ENCODE peak calls at places on chromosomes 5 and 9, in six cellular contexts. Q is fibroblast of the conjunctiva; O is kidney tubule cell; U is activated CD4-positive, alpha-beta T cell treated with anti-CD3 and anti-CD28 coated beads, Interleukin-2, amount 50 U/mL, for 48 hours; C is CD8-positive, alpha-beta memory T cell; G is posterior cingulate gyrus. W is an unnamed sample.

GRCh38 chr9:112445196-112445595 is 41.4 kb upstream of the KIAA1958 start:
- DNase-seq in Q (no peak), C (no peak), O (no peak), G (no peak), U (no peak), W (no peak)

GRCh38 chr5:128480158-128480557 is 57.9 kb downstream of the FBN2 start:
- DNase-seq in G (no peak), Q (no peak), C (no peak), O (no peak), U (no peak), W (no peak)

GRCh38 chr5:172235132-172235780 is 41.3 kb downstream of the EFCAB9 start:
- DNase-seq in G (no peak), C (no peak), Q (no peak), O (peak), U (no peak), W (no peak)

GRCh38 chr5:150489358-150490295 is 18.3 kb upstream of the NDST1 start:
- DNase-seq in Q (no peak), C (no peak), O (no peak), G (no peak), U (no peak), W (no peak)

GRCh38 chr9:112404367-112404979 is 24.6 kb downstream of the HSDL2 start:
- DNase-seq in C (no peak), O (no peak), U (no peak), Q (no peak), G (no peak), W (no peak)

GRCh38 chr5:178470693-178471025 is 119.5 kb downstream of the COL23A1 start:
- DNase-seq in O (no peak), G (no peak), U (no peak), Q (no peak), C (no peak), W (no peak)

GRCh38 chr5:73862796-73863195 is 236.8 kb downstream of the ARHGEF28 start:
- DNase-seq in Q (no peak), O (no peak), G (no peak), C (no peak), U (no peak), W (no peak)

GRCh38 chr5:127040779-127041520 is 10.6 kb upstream of the MARCHF3 start:
- DNase-seq in Q (no peak), O (peak), U (no peak), G (no peak), C (no peak), W (peak)

GRCh38 chr9:72363908-72364678 is 915 bp downstream of the ZFAND5 start:
- DNase-seq in Q (no peak), O (peak), U (peak), G (peak), C (peak), W (peak)

GRCh38 chr5:112367400-112367799 is 51.7 kb downstream of the EPB41L4A start:
- DNase-seq in O (no peak), Q (no peak), U (no peak), C (no peak), G (no peak), W (no peak)

GRCh38 chr5:111932628-111933027 is 175.6 kb upstream of the NREP start:
- DNase-seq in Q (no peak), O (no peak), C (no peak), G (no peak), U (no peak), W (peak)

GRCh38 chr9:89863837-89864236 is 259.0 kb downstream of the GADD45G start:
- DNase-seq in U (no peak), Q (no peak), G (no peak), C (no peak), O (no peak), W (no peak)

GRCh38 chr5:127985811-127986325 is 97.7 kb upstream of the SLC12A2 start:
- DNase-seq in G (no peak), O (no peak), U (no peak), Q (no peak), C (no peak), W (no peak)

GRCh38 chr9:133485531-133486260 is 6.8 kb upstream of the SLC2A6 start:
- DNase-seq in C (no peak), U (peak), Q (no peak), G (no peak), O (no peak), W (no peak)

GRCh38 chr5:153276151-153276550 is 214.3 kb upstream of the GRIA1 start:
- DNase-seq in U (peak), C (no peak), G (no peak), O (peak), Q (peak), W (no peak)

GRCh38 chr5:82707741-82708140 is 369.5 kb downstream of the TMEM167A start:
- DNase-seq in Q (no peak), C (no peak), O (peak), G (no peak), U (no peak), W (peak)

GRCh38 chr9:3507395-3508077 is 18.3 kb downstream of the RFX3 start:
- DNase-seq in Q (no peak), U (no peak), O (no peak), C (no peak), G (no peak), W (no peak)

GRCh38 chr5:143791848-143792701 is 19.9 kb upstream of the HMHB1 start:
- DNase-seq in O (no peak), Q (no peak), G (no peak), C (no peak), U (no peak), W (no peak)

GRCh38 chr5:114361724-114362196 is at the start of gene KCNN2:
- DNase-seq in Q (peak), U (peak), O (peak), C (no peak), G (peak), W (no peak)

GRCh38 chr5:10762776-10763500 is 1.9 kb upstream of the DAP start:
- DNase-seq in Q (no peak), U (no peak), G (no peak), C (no peak), O (no peak), W (no peak)

GRCh38 chr9:14278291-14278721 is 35.6 kb downstream of the NFIB start:
- DNase-seq in Q (no peak), U (no peak), O (peak), C (no peak), G (no peak), W (peak)

GRCh38 chr9:19988281-19988680 is 199.4 kb upstream of the SLC24A2 start:
- DNase-seq in U (no peak), O (no peak), C (no peak), Q (no peak), G (no peak), W (no peak)

GRCh38 chr9:123753011-123753410 is 176.9 kb downstream of the DENND1A start:
- DNase-seq in U (no peak), C (no peak), G (no peak), O (no peak), Q (no peak), W (no peak)

GRCh38 chr5:36908544-36909260 is 32.1 kb downstream of the NIPBL start:
- DNase-seq in U (no peak), G (no peak), Q (no peak), O (no peak), C (no peak), W (no peak)

GRCh38 chr5:108749130-108749861 is 1.6 kb downstream of the FER start:
- DNase-seq in C (no peak), G (peak), O (peak), U (peak), Q (no peak), W (peak)

GRCh38 chr5:140870221-140871201 is 1.8 kb downstream of the PCDHA11 start:
- DNase-seq in Q (no peak), C (no peak), G (no peak), U (no peak), O (no peak), W (no peak)

GRCh38 chr5:163569284-163569683 is 63.9 kb downstream of the MAT2B start:
- DNase-seq in U (no peak), C (no peak), O (peak), Q (peak), G (no peak), W (no peak)

GRCh38 chr5:170633235-170634041 is 129.6 kb downstream of the KCNIP1 start:
- DNase-seq in U (no peak), G (no peak), C (no peak), Q (peak), O (peak), W (peak)

GRCh38 chr9:37410969-37411785 is 11.3 kb upstream of the GRHPR start:
- DNase-seq in U (peak), C (no peak), G (no peak), Q (no peak), O (no peak), W (no peak)

GRCh38 chr5:108028411-108028810 is 353.5 kb downstream of the FBXL17 start:
- DNase-seq in C (no peak), U (no peak), Q (peak), G (no peak), O (peak), W (no peak)

GRCh38 chr5:25858019-25858418 is 1180.4 kb downstream of the CDH9 start:
- DNase-seq in G (no peak), Q (no peak), U (no peak), C (no peak), O (no peak), W (no peak)

GRCh38 chr5:67047180-67047579 is 149.4 kb downstream of the CD180 start:
- DNase-seq in Q (no peak), G (peak), O (no peak), U (no peak), C (no peak), W (no peak)

GRCh38 chr9:84140535-84141101 is 160.0 kb downstream of the RMI1 start:
- DNase-seq in O (no peak), U (peak), G (peak), Q (no peak), C (peak), W (no peak)

GRCh38 chr5:148956632-148957385 is 106.1 kb downstream of the SH3TC2 start:
- DNase-seq in Q (no peak), O (peak), G (no peak), U (no peak), C (no peak), W (no peak)

GRCh38 chr9:33132249-33132772 is 34.8 kb downstream of the B4GALT1 start:
- DNase-seq in Q (peak), C (no peak), U (no peak), O (peak), G (peak), W (peak)

GRCh38 chr9:114214181-114214580 is 58.8 kb downstream of the COL27A1 start:
- DNase-seq in C (no peak), O (peak), G (no peak), U (no peak), Q (no peak), W (no peak)